ENCODE peak calls at places on chromosomes 4 and X, in seven cellular contexts. One of them, this sample, is unnamed.

GRCh38 chrX:81121513-81122363 is 80.0 kb downstream of the HMGN5 start:
- DNase-seq in K562: peak; percentile 86
- DNase-seq in colonic mucosa: peak; percentile 93
- DNase-seq in naive thymus-derived CD4-positive, alpha-beta T cell: peak; percentile 71
- DNase-seq in neuronal stem cell: peak; percentile 84
- DNase-seq in brain microvascular endothelial cell: peak; percentile 95
- DNase-seq in mammary epithelial cell: peak; percentile 89
- DNase-seq in this sample: peak; percentile 83

GRCh38 chr4:48247142-48247877 is 22.3 kb downstream of the TEC start:
- DNase-seq in naive thymus-derived CD4-positive, alpha-beta T cell: no peak
- DNase-seq in K562: no peak
- DNase-seq in colonic mucosa: no peak
- DNase-seq in brain microvascular endothelial cell: no peak
- DNase-seq in neuronal stem cell: no peak
- DNase-seq in mammary epithelial cell: no peak
- DNase-seq in this sample: peak; percentile 44

GRCh38 chrX:129678881-129679195 is 24.1 kb upstream of the APLN start:
- DNase-seq in colonic mucosa: no peak
- DNase-seq in brain microvascular endothelial cell: no peak
- DNase-seq in K562: no peak
- DNase-seq in neuronal stem cell: no peak
- DNase-seq in naive thymus-derived CD4-positive, alpha-beta T cell: no peak
- DNase-seq in mammary epithelial cell: no peak
- DNase-seq in this sample: no peak

GRCh38 chr4:176498857-176499256 is 179.1 kb downstream of the SPCS3 start:
- DNase-seq in K562: no peak
- DNase-seq in neuronal stem cell: no peak
- DNase-seq in colonic mucosa: no peak
- DNase-seq in brain microvascular endothelial cell: peak; percentile 73
- DNase-seq in naive thymus-derived CD4-positive, alpha-beta T cell: no peak
- DNase-seq in mammary epithelial cell: no peak
- DNase-seq in this sample: no peak

GRCh38 chrX:17567173-17567572 is 170.1 kb upstream of the SCML1 start:
- DNase-seq in naive thymus-derived CD4-positive, alpha-beta T cell: no peak
- DNase-seq in mammary epithelial cell: no peak
- DNase-seq in neuronal stem cell: no peak
- DNase-seq in brain microvascular endothelial cell: no peak
- DNase-seq in colonic mucosa: no peak
- DNase-seq in K562: no peak
- DNase-seq in this sample: no peak

GRCh38 chr4:124997124-124997523 is 284.6 kb upstream of the ANKRD50 start:
- DNase-seq in neuronal stem cell: no peak
- DNase-seq in mammary epithelial cell: no peak
- DNase-seq in colonic mucosa: no peak
- DNase-seq in K562: no peak
- DNase-seq in brain microvascular endothelial cell: no peak
- DNase-seq in naive thymus-derived CD4-positive, alpha-beta T cell: no peak
- DNase-seq in this sample: peak; percentile 12

GRCh38 chrX:26557691-26558321 is 341.8 kb downstream of the MAGEB5 start:
- DNase-seq in K562: no peak
- DNase-seq in naive thymus-derived CD4-positive, alpha-beta T cell: no peak
- DNase-seq in brain microvascular endothelial cell: no peak
- DNase-seq in mammary epithelial cell: no peak
- DNase-seq in neuronal stem cell: no peak
- DNase-seq in colonic mucosa: no peak
- DNase-seq in this sample: no peak

GRCh38 chr4:113300384-113301011 is 251.0 kb downstream of the ANK2 start:
- DNase-seq in naive thymus-derived CD4-positive, alpha-beta T cell: no peak
- DNase-seq in neuronal stem cell: no peak
- DNase-seq in K562: no peak
- DNase-seq in brain microvascular endothelial cell: peak; percentile 95
- DNase-seq in mammary epithelial cell: peak; percentile 92
- DNase-seq in colonic mucosa: no peak
- DNase-seq in this sample: peak; percentile 98

GRCh38 chr4:170591076-170591475 is 501.3 kb upstream of the AADAT start:
- DNase-seq in brain microvascular endothelial cell: no peak
- DNase-seq in K562: no peak
- DNase-seq in mammary epithelial cell: no peak
- DNase-seq in naive thymus-derived CD4-positive, alpha-beta T cell: no peak
- DNase-seq in neuronal stem cell: no peak
- DNase-seq in colonic mucosa: no peak
- DNase-seq in this sample: no peak

GRCh38 chr4:6183740-6184139 is 16.6 kb downstream of the JAKMIP1 start:
- DNase-seq in naive thymus-derived CD4-positive, alpha-beta T cell: no peak
- DNase-seq in mammary epithelial cell: no peak
- DNase-seq in K562: no peak
- DNase-seq in brain microvascular endothelial cell: no peak
- DNase-seq in neuronal stem cell: no peak
- DNase-seq in colonic mucosa: no peak
- DNase-seq in this sample: no peak

GRCh38 chr4:42729505-42730237 is 72.8 kb upstream of the ATP8A1 start:
- DNase-seq in brain microvascular endothelial cell: no peak
- DNase-seq in mammary epithelial cell: no peak
- DNase-seq in colonic mucosa: no peak
- DNase-seq in naive thymus-derived CD4-positive, alpha-beta T cell: no peak
- DNase-seq in K562: no peak
- DNase-seq in neuronal stem cell: no peak
- DNase-seq in this sample: no peak

GRCh38 chr4:68494688-68495087 is 47.4 kb downstream of the TMPRSS11E start:
- DNase-seq in naive thymus-derived CD4-positive, alpha-beta T cell: no peak
- DNase-seq in colonic mucosa: no peak
- DNase-seq in brain microvascular endothelial cell: no peak
- DNase-seq in mammary epithelial cell: no peak
- DNase-seq in neuronal stem cell: no peak
- DNase-seq in K562: no peak
- DNase-seq in this sample: no peak

GRCh38 chr4:109912706-109913621 is at the start of gene EGF:
- DNase-seq in mammary epithelial cell: peak; percentile 17
- DNase-seq in brain microvascular endothelial cell: peak; percentile 33
- DNase-seq in naive thymus-derived CD4-positive, alpha-beta T cell: no peak
- DNase-seq in colonic mucosa: peak; percentile 23
- DNase-seq in K562: peak; percentile 29
- DNase-seq in neuronal stem cell: peak; percentile 41
- DNase-seq in this sample: peak; percentile 58

GRCh38 chr4:152382057-152382785 is 153.7 kb downstream of the FBXW7 start:
- DNase-seq in neuronal stem cell: no peak
- DNase-seq in mammary epithelial cell: no peak
- DNase-seq in K562: no peak
- DNase-seq in colonic mucosa: no peak
- DNase-seq in brain microvascular endothelial cell: no peak
- DNase-seq in naive thymus-derived CD4-positive, alpha-beta T cell: no peak
- DNase-seq in this sample: no peak

GRCh38 chr4:30716158-30716557 is 4.0 kb upstream of the PCDH7 start:
- DNase-seq in K562: no peak
- DNase-seq in naive thymus-derived CD4-positive, alpha-beta T cell: no peak
- DNase-seq in brain microvascular endothelial cell: no peak
- DNase-seq in neuronal stem cell: peak; percentile 21
- DNase-seq in colonic mucosa: no peak
- DNase-seq in mammary epithelial cell: peak; percentile 19
- DNase-seq in this sample: peak; percentile 50
- H3K4me3 ChIP-seq in K562: no peak overlapping the region
- H3K4me3 ChIP-seq in naive thymus-derived CD4-positive, alpha-beta T cell: no peak overlapping the region
- H3K4me3 ChIP-seq in brain microvascular endothelial cell: peak overlapping the region; percentile 73
- H3K4me3 ChIP-seq in neuronal stem cell: no peak overlapping the region
- H3K4me3 ChIP-seq in colonic mucosa: no peak overlapping the region
- H3K4me3 ChIP-seq in mammary epithelial cell: peak overlapping the region; percentile 19
- H3K4me3 ChIP-seq in this sample: peak overlapping the region; percentile 55

GRCh38 chr4:7766086-7766485 is 173.6 kb downstream of the AFAP1 start:
- DNase-seq in naive thymus-derived CD4-positive, alpha-beta T cell: no peak
- DNase-seq in neuronal stem cell: no peak
- DNase-seq in brain microvascular endothelial cell: no peak
- DNase-seq in mammary epithelial cell: no peak
- DNase-seq in colonic mucosa: no peak
- DNase-seq in K562: no peak
- DNase-seq in this sample: no peak
- H3K36me3 ChIP-seq in naive thymus-derived CD4-positive, alpha-beta T cell: no peaks in the 10 kb centered on the region
- H3K36me3 ChIP-seq in neuronal stem cell: peaks cover 6% of the 10 kb centered on the region
- H3K36me3 ChIP-seq in brain microvascular endothelial cell: peaks cover 87% of the 10 kb centered on the region
- H3K36me3 ChIP-seq in mammary epithelial cell: peaks cover 2% of the 10 kb centered on the region
- H3K36me3 ChIP-seq in colonic mucosa: peaks cover 10% of the 10 kb centered on the region
- H3K36me3 ChIP-seq in K562: peaks cover 4% of the 10 kb centered on the region
- H3K36me3 ChIP-seq in this sample: peaks cover 31% of the 10 kb centered on the region

DNA sequence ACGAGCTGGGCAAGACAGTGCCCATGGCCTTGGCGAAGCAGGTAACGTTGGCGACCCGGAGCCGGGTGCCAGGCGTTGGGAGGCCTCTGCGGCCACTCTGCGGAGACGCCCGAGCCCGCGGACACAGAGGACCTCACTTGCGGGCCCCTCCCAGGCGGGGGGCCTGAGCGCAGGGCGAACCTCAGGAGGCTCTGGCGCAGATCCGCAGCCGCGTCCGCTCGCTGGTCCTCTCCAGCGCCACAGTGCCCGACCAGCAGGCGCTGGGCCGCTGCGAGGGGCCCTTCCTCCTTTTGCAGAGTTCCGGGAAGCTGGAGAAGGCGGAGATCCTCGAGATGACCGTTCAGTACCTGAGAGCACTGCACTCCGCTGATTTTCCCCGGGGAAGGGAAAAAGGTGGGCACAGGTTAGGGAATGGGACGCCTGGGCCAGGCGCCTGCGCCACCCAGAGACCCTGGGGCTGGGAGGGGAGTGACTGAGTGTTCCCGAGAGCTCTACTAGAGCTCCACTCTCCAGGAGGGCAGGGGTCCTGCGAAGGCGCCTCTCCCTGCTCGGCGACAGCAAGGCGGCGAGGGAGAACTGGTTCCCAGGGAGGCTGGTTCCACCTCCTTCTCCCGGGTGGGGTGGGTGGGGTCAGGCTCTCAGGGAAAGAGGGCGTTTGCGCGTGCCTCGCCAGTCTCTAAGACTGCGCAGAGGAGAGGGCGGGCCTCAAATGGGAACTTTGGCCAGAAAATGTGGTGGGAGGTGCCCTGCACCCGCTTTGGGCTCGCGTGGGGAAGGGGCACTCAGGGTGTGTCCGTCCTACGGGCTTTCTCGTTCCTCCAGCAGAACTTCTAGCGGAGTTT is 1.4 kb downstream of the HELT start:
- DNase-seq in neuronal stem cell: no peak
- DNase-seq in mammary epithelial cell: peak; percentile 27
- DNase-seq in brain microvascular endothelial cell: no peak
- DNase-seq in naive thymus-derived CD4-positive, alpha-beta T cell: no peak
- DNase-seq in K562: no peak
- DNase-seq in colonic mucosa: peak; percentile 36
- DNase-seq in this sample: no peak
- H3K4me3 ChIP-seq in neuronal stem cell: no peak overlapping the region
- H3K4me3 ChIP-seq in mammary epithelial cell: no peak overlapping the region
- H3K4me3 ChIP-seq in brain microvascular endothelial cell: no peak overlapping the region
- H3K4me3 ChIP-seq in naive thymus-derived CD4-positive, alpha-beta T cell: no peak overlapping the region
- H3K4me3 ChIP-seq in K562: no peak overlapping the region
- H3K4me3 ChIP-seq in colonic mucosa: no peak overlapping the region
- H3K4me3 ChIP-seq in this sample: no peak overlapping the region

GRCh38 chrX:3651272-3651671 is 62.2 kb downstream of the PRKX start:
- DNase-seq in brain microvascular endothelial cell: peak; percentile 36
- DNase-seq in naive thymus-derived CD4-positive, alpha-beta T cell: no peak
- DNase-seq in neuronal stem cell: no peak
- DNase-seq in colonic mucosa: no peak
- DNase-seq in K562: no peak
- DNase-seq in mammary epithelial cell: peak; percentile 8
- DNase-seq in this sample: peak; percentile 19
- H3K36me3 ChIP-seq in brain microvascular endothelial cell: no peaks in the 10 kb centered on the region
- H3K36me3 ChIP-seq in naive thymus-derived CD4-positive, alpha-beta T cell: no peaks in the 10 kb centered on the region
- H3K36me3 ChIP-seq in neuronal stem cell: peaks cover 2% of the 10 kb centered on the region
- H3K36me3 ChIP-seq in colonic mucosa: no peaks in the 10 kb centered on the region
- H3K36me3 ChIP-seq in K562: peaks cover 51% of the 10 kb centered on the region
- H3K36me3 ChIP-seq in mammary epithelial cell: peaks cover 5% of the 10 kb centered on the region
- H3K36me3 ChIP-seq in this sample: peaks cover 2% of the 10 kb centered on the region

GRCh38 chr4:87109945-87110344 is 110.5 kb downstream of the KLHL8 start:
- DNase-seq in naive thymus-derived CD4-positive, alpha-beta T cell: no peak
- DNase-seq in K562: no peak
- DNase-seq in colonic mucosa: no peak
- DNase-seq in neuronal stem cell: no peak
- DNase-seq in brain microvascular endothelial cell: no peak
- DNase-seq in mammary epithelial cell: no peak
- DNase-seq in this sample: no peak

GRCh38 chr4:87105101-87105852 is 115.1 kb downstream of the KLHL8 start:
- DNase-seq in naive thymus-derived CD4-positive, alpha-beta T cell: no peak
- DNase-seq in K562: no peak
- DNase-seq in colonic mucosa: no peak
- DNase-seq in mammary epithelial cell: no peak
- DNase-seq in neuronal stem cell: no peak
- DNase-seq in brain microvascular endothelial cell: no peak
- DNase-seq in this sample: no peak

GRCh38 chr4:87112063-87112462 is 108.4 kb downstream of the KLHL8 start:
- DNase-seq in neuronal stem cell: no peak
- DNase-seq in mammary epithelial cell: no peak
- DNase-seq in naive thymus-derived CD4-positive, alpha-beta T cell: no peak
- DNase-seq in colonic mucosa: no peak
- DNase-seq in brain microvascular endothelial cell: no peak
- DNase-seq in K562: no peak
- DNase-seq in this sample: no peak

GRCh38 chr4:87109121-87109520 is 111.3 kb downstream of the KLHL8 start:
- DNase-seq in naive thymus-derived CD4-positive, alpha-beta T cell: no peak
- DNase-seq in neuronal stem cell: no peak
- DNase-seq in brain microvascular endothelial cell: no peak
- DNase-seq in colonic mucosa: no peak
- DNase-seq in K562: no peak
- DNase-seq in mammary epithelial cell: no peak
- DNase-seq in this sample: no peak

GRCh38 chr4:87108142-87108546 is 112.3 kb downstream of the KLHL8 start:
- DNase-seq in brain microvascular endothelial cell: peak; percentile 90
- DNase-seq in naive thymus-derived CD4-positive, alpha-beta T cell: no peak
- DNase-seq in colonic mucosa: no peak
- DNase-seq in K562: no peak
- DNase-seq in neuronal stem cell: no peak
- DNase-seq in mammary epithelial cell: peak; percentile 59
- DNase-seq in this sample: peak; percentile 85
- H3K4me3 ChIP-seq in brain microvascular endothelial cell: no peak overlapping the region
- H3K4me3 ChIP-seq in naive thymus-derived CD4-positive, alpha-beta T cell: no peak overlapping the region
- H3K4me3 ChIP-seq in colonic mucosa: no peak overlapping the region
- H3K4me3 ChIP-seq in K562: no peak overlapping the region
- H3K4me3 ChIP-seq in neuronal stem cell: no peak overlapping the region
- H3K4me3 ChIP-seq in mammary epithelial cell: no peak overlapping the region
- H3K4me3 ChIP-seq in this sample: no peak overlapping the region

DNA sequence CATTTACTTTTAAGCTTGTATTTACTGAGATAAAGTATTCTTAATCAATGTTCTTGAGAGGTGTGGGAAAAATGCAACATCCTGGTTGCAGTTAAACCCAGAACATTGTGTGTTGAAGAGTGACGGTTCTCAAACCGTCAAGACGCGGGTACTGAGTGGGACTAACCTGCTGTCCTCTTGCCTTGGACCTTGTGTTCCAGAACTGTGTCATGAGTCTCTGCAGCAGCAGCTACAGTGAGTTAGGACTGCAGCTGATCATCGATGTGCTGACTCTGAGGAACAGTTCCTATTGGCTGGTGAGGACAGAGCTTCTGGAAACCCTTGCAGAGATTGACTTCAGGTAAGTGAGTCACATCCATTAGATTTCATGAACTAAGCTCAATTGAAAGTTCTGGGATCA is 59.7 kb downstream of the HTT start:
- DNase-seq in K562: no peak
- DNase-seq in mammary epithelial cell: no peak
- DNase-seq in brain microvascular endothelial cell: no peak
- DNase-seq in neuronal stem cell: no peak
- DNase-seq in colonic mucosa: no peak
- DNase-seq in naive thymus-derived CD4-positive, alpha-beta T cell: no peak
- DNase-seq in this sample: no peak
- H3K36me3 ChIP-seq in K562: peaks cover 69% of the 10 kb centered on the region
- H3K36me3 ChIP-seq in mammary epithelial cell: peaks cover 8% of the 10 kb centered on the region
- H3K36me3 ChIP-seq in brain microvascular endothelial cell: peaks cover 56% of the 10 kb centered on the region
- H3K36me3 ChIP-seq in neuronal stem cell: peaks cover 31% of the 10 kb centered on the region
- H3K36me3 ChIP-seq in colonic mucosa: no peaks in the 10 kb centered on the region
- H3K36me3 ChIP-seq in naive thymus-derived CD4-positive, alpha-beta T cell: peaks cover 33% of the 10 kb centered on the region
- H3K36me3 ChIP-seq in this sample: peaks cover 22% of the 10 kb centered on the region

This sample was measured in bronchial epithelial cell.